ENCODE peak calls at places on chromosomes 1 and 21, in five cellular contexts. One of them, this sample, is unnamed.

GRCh38 chr1:86648255-86648654 is 56.1 kb upstream of the SH3GLB1 start:
- DNase-seq in GM12878: no peak
- DNase-seq in HEK293T: peak; percentile 7
- DNase-seq in HepG2: no peak
- DNase-seq in H1: no peak
- DNase-seq in this sample: no peak

GRCh38 chr21:34915364-34915834 is 133.7 kb downstream of the RUNX1 start:
- DNase-seq in HEK293T: no peak
- DNase-seq in H1: no peak
- DNase-seq in HepG2: no peak
- DNase-seq in GM12878: no peak
- DNase-seq in this sample: peak; percentile 20

GRCh38 chr1:29156543-29157268 is 25.0 kb downstream of the SRSF4 start:
- DNase-seq in HEK293T: peak; percentile 61
- DNase-seq in GM12878: no peak
- DNase-seq in H1: no peak
- DNase-seq in HepG2: no peak
- DNase-seq in this sample: no peak

GRCh38 chr1:92424376-92424775 is 62.3 kb downstream of the GFI1 start:
- DNase-seq in H1: no peak
- DNase-seq in GM12878: no peak
- DNase-seq in HEK293T: no peak
- DNase-seq in HepG2: no peak
- DNase-seq in this sample: no peak

GRCh38 chr1:236002025-236002390 is 62.9 kb downstream of the NID1 start:
- DNase-seq in HEK293T: no peak
- DNase-seq in HepG2: no peak
- DNase-seq in H1: no peak
- DNase-seq in GM12878: no peak
- DNase-seq in this sample: no peak

GRCh38 chr1:81800741-81801031 is at the start of gene ADGRL2:
- DNase-seq in HepG2: no peak
- DNase-seq in GM12878: no peak
- DNase-seq in HEK293T: peak; percentile 61
- DNase-seq in H1: no peak
- DNase-seq in this sample: peak; percentile 63

GRCh38 chr1:184986250-184986649 is 11.9 kb upstream of the NIBAN1 start:
- DNase-seq in H1: no peak
- DNase-seq in GM12878: no peak
- DNase-seq in HEK293T: no peak
- DNase-seq in HepG2: no peak
- DNase-seq in this sample: no peak

GRCh38 chr1:112105557-112105956 is 116.1 kb upstream of the KCND3 start:
- DNase-seq in HEK293T: no peak
- DNase-seq in GM12878: no peak
- DNase-seq in H1: no peak
- DNase-seq in HepG2: no peak
- DNase-seq in this sample: no peak

GRCh38 chr1:233357595-233358446 is 30.3 kb downstream of the MAP3K21 start:
- DNase-seq in HepG2: no peak
- DNase-seq in H1: no peak
- DNase-seq in GM12878: no peak
- DNase-seq in HEK293T: no peak
- DNase-seq in this sample: no peak

GRCh38 chr1:225652726-225653462 is at the start of gene ENAH:
- DNase-seq in H1: no peak
- DNase-seq in HEK293T: peak; percentile 82
- DNase-seq in HepG2: peak; percentile 49
- DNase-seq in GM12878: no peak
- DNase-seq in this sample: peak; percentile 75

GRCh38 chr1:221335161-221336101 is 406.5 kb downstream of the DUSP10 start:
- DNase-seq in HEK293T: no peak
- DNase-seq in HepG2: peak; percentile 91
- DNase-seq in GM12878: no peak
- DNase-seq in H1: no peak
- DNase-seq in this sample: no peak

GRCh38 chr1:90640325-90640724 is 76.8 kb downstream of the BARHL2 start:
- DNase-seq in HepG2: no peak
- DNase-seq in HEK293T: no peak
- DNase-seq in H1: no peak
- DNase-seq in GM12878: no peak
- DNase-seq in this sample: no peak

GRCh38 chr1:117365350-117366280 is 1.6 kb upstream of the MAN1A2 start:
- DNase-seq in H1: no peak
- DNase-seq in GM12878: no peak
- DNase-seq in HepG2: no peak
- DNase-seq in HEK293T: no peak
- DNase-seq in this sample: no peak
- TF ChIP-seq SUZ12 in H1: no peak
- TF ChIP-seq SUZ12 in GM12878: no peak
- TF ChIP-seq SUZ12 in HepG2: no peak
- TF ChIP-seq SUZ12 in HEK293T: no peak
- TF ChIP-seq SUZ12 in this sample: no peak

GRCh38 chr1:39866767-39867166 is 16.5 kb downstream of the TRIT1 start:
- DNase-seq in HepG2: no peak
- DNase-seq in H1: no peak
- DNase-seq in GM12878: no peak
- DNase-seq in HEK293T: no peak
- DNase-seq in this sample: no peak
- TF ChIP-seq SUZ12 in HepG2: no peak
- TF ChIP-seq SUZ12 in H1: no peak
- TF ChIP-seq SUZ12 in GM12878: no peak
- TF ChIP-seq SUZ12 in HEK293T: no peak
- TF ChIP-seq SUZ12 in this sample: no peak

GRCh38 chr1:228236744-228237143 is 28.9 kb downstream of the OBSCN start:
- DNase-seq in H1: no peak
- DNase-seq in GM12878: no peak
- DNase-seq in HepG2: peak; percentile 55
- DNase-seq in HEK293T: peak; percentile 76
- DNase-seq in this sample: peak; percentile 73
- TF ChIP-seq SUZ12 in H1: no peak
- TF ChIP-seq SUZ12 in GM12878: no peak
- TF ChIP-seq SUZ12 in HepG2: no peak
- TF ChIP-seq SUZ12 in HEK293T: no peak
- TF ChIP-seq SUZ12 in this sample: no peak

GRCh38 chr1:31548518-31548898 is 27.8 kb upstream of the TINAGL1 start:
- DNase-seq in H1: no peak
- DNase-seq in HepG2: no peak
- DNase-seq in GM12878: no peak
- DNase-seq in HEK293T: no peak
- DNase-seq in this sample: no peak
- TF ChIP-seq SUZ12 in H1: no peak
- TF ChIP-seq SUZ12 in HepG2: no peak
- TF ChIP-seq SUZ12 in GM12878: no peak
- TF ChIP-seq SUZ12 in HEK293T: no peak
- TF ChIP-seq SUZ12 in this sample: no peak

GRCh38 chr1:85447000-85447943 is 17.7 kb downstream of the DDAH1 start:
- DNase-seq in GM12878: no peak
- DNase-seq in HEK293T: no peak
- DNase-seq in HepG2: no peak
- DNase-seq in H1: no peak
- DNase-seq in this sample: no peak
- TF ChIP-seq SUZ12 in GM12878: no peak
- TF ChIP-seq SUZ12 in HEK293T: no peak
- TF ChIP-seq SUZ12 in HepG2: no peak
- TF ChIP-seq SUZ12 in H1: no peak
- TF ChIP-seq SUZ12 in this sample: no peak

This sample was measured in NT2/D1.